ENCODE peak calls at places on chromosomes 3 and 15, in nine cellular contexts. Q, E, Y, J, I, C, D, H and O are unnamed samples.

GRCh38 chr3:18066899-18067582 is 324.6 kb upstream of the TBC1D5 start:
- DNase-seq in Q (no peak), E (no peak), Y (no peak), J (no peak), I (no peak), C (no peak), D (no peak), H (no peak), O (no peak)

GRCh38 chr15:74768771-74769342 is 13.0 kb upstream of the CSK start:
- DNase-seq in Q (peak; percentile 60), E (no peak), Y (peak; percentile 69), J (peak; percentile 74), I (no peak), C (no peak), D (peak; percentile 64), H (peak; percentile 66), O (peak; percentile 79)

GRCh38 chr3:54274607-54275006 is 152.3 kb downstream of the CACNA2D3 start:
- DNase-seq in Q (no peak), E (no peak), Y (no peak), J (no peak), I (no peak), C (no peak), D (no peak), H (no peak), O (no peak)

GRCh38 chr3:9074079-9074478 is 110.8 kb upstream of the RAD18 start:
- DNase-seq in Q (no peak), E (no peak), Y (no peak), J (no peak), I (no peak), C (no peak), D (no peak), H (no peak), O (no peak)

GRCh38 chr3:15387735-15388134 is 39.6 kb downstream of the METTL6 start:
- DNase-seq in Q (no peak), E (no peak), Y (no peak), J (no peak), I (no peak), C (no peak), D (no peak), H (no peak), O (no peak)

GRCh38 chr15:76840830-76841460 is 64.2 kb downstream of the SCAPER start:
- DNase-seq in Q (no peak), E (peak; percentile 24), Y (no peak), J (no peak), I (no peak), C (no peak), D (no peak), H (no peak), O (peak; percentile 68)

GRCh38 chr15:99076555-99077308 is 28.1 kb upstream of the SYNM start:
- DNase-seq in Q (peak; percentile 5), E (peak; percentile 67), Y (peak; percentile 63), J (peak; percentile 55), I (peak; percentile 55), C (no peak), D (peak; percentile 62), H (peak; percentile 48), O (peak; percentile 79)

GRCh38 chr3:123758081-123758564 is 126.0 kb downstream of the MYLK start:
- DNase-seq in Q (no peak), E (no peak), Y (peak; percentile 74), J (no peak), I (no peak), C (no peak), D (no peak), H (no peak), O (no peak)

GRCh38 chr15:78208341-78208844 is 26.0 kb downstream of the ACSBG1 start:
- DNase-seq in Q (no peak), E (no peak), Y (no peak), J (no peak), I (no peak), C (no peak), D (peak; percentile 47), H (no peak), O (no peak)

GRCh38 chr3:46663611-46664135 is 29.8 kb downstream of the ALS2CL start:
- DNase-seq in Q (no peak), E (no peak), Y (no peak), J (peak; percentile 40), I (no peak), C (no peak), D (no peak), H (peak; percentile 6), O (no peak)

GRCh38 chr3:128313181-128313725 is 153.4 kb downstream of the DNAJB8 start:
- DNase-seq in Q (no peak), E (no peak), Y (no peak), J (no peak), I (no peak), C (no peak), D (no peak), H (no peak), O (no peak)

DNA sequence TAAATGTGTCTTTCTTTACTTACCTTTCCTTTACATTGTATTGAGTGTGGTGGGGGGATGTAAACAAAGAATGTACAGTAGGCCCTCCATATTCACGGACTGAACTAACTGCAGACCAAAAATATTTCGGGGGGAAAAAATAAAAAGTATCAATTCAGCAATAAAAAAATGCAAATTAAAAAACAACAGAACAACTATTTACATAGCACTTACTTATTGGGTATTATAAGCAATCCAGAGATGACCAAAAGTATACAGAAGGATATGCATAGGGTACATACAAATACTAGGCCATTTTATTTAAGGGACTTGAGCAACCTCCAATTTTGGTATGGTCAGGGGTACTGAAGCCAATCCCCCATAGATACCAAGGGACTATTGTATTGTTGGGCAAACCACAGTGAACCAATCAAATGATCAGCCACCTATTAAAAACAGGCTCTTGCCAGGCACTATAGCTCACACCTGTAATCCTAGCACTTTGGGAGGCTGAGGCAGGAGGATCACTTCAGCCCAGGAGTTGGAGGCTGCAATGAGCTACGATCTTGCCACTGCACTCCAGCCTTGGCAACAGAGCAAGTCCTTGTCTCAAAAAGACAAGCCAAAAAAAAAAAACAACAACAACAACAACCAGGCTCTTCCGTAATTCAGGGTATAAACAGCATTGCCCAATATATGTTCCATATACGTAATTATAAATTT is 1.8 kb downstream of the VPS13C start:
- DNase-seq in Q (no peak), E (no peak), Y (no peak), J (no peak), I (no peak), C (no peak), D (no peak), H (no peak), O (no peak)
- H3K4me3 ChIP-seq in Q (no peak overlapping the region), E (no peak overlapping the region), Y (no peak overlapping the region), J (peak overlapping the region; percentile 98), I (no peak overlapping the region), C (no peak overlapping the region), D (no peak overlapping the region), H (no peak overlapping the region), O (no peak overlapping the region)

DNA sequence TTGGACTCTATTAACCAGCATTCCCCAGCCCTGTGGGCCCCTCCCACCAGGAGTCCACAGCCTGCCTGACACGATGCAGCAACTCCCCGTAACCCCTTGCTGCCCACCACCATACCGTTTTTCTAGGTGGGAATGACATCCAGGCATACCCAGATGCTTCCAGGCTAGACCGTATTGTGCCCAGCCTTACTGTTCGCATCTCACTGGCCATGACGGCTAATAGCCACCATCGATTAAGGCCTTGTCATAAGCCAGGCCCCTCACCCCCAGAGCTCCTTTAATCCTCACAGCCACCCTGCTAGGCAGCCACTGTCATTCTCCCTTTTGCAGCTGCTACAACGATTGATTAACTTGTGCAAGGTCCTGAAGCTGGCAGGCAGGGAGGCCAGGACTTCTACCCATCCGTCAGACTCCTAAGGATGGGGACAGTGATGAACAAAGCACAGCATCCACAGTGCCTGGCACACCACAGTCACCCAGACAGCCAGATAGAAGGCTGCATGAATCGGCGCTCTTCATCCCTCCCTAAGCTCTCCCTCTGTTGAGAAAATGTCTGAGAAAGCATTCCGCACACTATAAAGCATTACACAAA is 60.0 kb upstream of the FLNB start:
- DNase-seq in Q (no peak), E (no peak), Y (no peak), J (no peak), I (no peak), C (no peak), D (no peak), H (no peak), O (no peak)
- H3K27ac ChIP-seq in Q (no peak overlapping the region), E (no peak overlapping the region), Y (no peak overlapping the region), J (no peak overlapping the region), I (no peak overlapping the region), C (peak overlapping the region; percentile 83), D (peak overlapping the region; percentile 83), H (peak overlapping the region; percentile 89), O (no peak overlapping the region)

GRCh38 chr15:94119923-94120775 is 111.2 kb upstream of the MCTP2 start:
- DNase-seq in Q (peak; percentile 30), E (peak; percentile 84), Y (peak; percentile 65), J (no peak), I (peak; percentile 58), C (no peak), D (peak; percentile 53), H (peak; percentile 56), O (peak; percentile 89)

GRCh38 chr15:94126999-94127398 is 104.4 kb upstream of the MCTP2 start:
- DNase-seq in Q (no peak), E (no peak), Y (no peak), J (no peak), I (no peak), C (no peak), D (no peak), H (no peak), O (peak; percentile 59)

GRCh38 chr15:94119215-94119815 is 112.0 kb upstream of the MCTP2 start:
- DNase-seq in Q (no peak), E (no peak), Y (peak; percentile 52), J (no peak), I (no peak), C (no peak), D (no peak), H (no peak), O (no peak)

GRCh38 chr15:94125698-94126097 is 105.7 kb upstream of the MCTP2 start:
- DNase-seq in Q (no peak), E (no peak), Y (no peak), J (no peak), I (no peak), C (no peak), D (no peak), H (no peak), O (no peak)

GRCh38 chr15:94125131-94125530 is 106.2 kb upstream of the MCTP2 start:
- DNase-seq in Q (no peak), E (peak; percentile 38), Y (no peak), J (no peak), I (no peak), C (no peak), D (no peak), H (no peak), O (no peak)
- H3K4me3 ChIP-seq in Q (no peak overlapping the region), E (no peak overlapping the region), Y (no peak overlapping the region), J (no peak overlapping the region), I (no peak overlapping the region), C (no peak overlapping the region), D (no peak overlapping the region), H (no peak overlapping the region), O (no peak overlapping the region)

DNA sequence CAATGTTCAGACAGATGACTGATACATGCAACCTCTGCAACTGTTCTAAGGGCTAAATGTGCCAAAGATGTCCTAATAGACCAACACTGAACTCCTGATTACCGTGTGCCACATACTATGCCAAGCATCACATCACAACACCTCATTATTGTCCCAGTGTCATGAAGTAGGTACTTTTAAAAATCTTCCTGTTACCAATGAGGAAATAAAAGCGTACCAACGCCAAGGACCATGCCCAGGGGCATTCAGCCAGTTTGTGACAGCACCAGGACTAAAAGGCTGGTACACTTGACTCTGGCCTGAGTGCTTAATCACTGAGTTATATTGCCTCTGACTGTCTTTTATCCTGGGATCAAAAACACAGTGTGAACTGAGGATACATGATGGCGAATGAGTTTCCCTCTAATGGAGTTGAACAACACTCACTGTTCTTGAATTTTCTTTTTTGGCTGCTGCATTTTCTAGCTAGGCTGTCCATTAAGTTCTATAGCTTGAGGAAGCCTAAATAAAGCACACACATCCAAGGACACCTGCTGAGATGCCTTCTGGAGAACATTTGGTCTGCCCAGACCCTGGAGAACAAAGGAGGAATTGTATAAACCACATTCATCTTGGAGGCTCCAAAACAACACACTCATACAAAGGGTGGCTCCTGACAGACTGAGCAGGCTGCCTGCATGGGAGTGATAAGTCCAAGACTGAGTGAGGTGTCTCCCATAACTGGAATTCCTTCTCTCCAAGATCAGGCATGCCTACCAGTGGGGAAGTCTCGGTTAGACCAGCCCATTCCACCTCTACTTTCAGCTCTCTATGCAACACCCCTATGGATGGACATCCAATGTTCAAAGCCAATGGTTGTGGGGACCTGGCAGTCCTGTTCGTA is 126.7 kb upstream of the PRICKLE2 start:
- DNase-seq in Q (no peak), E (no peak), Y (no peak), J (no peak), I (no peak), C (no peak), D (no peak), H (no peak), O (no peak)
- H3K27ac ChIP-seq in Q (no peak overlapping the region), E (peak overlapping the region; percentile 60), Y (no peak overlapping the region), J (no peak overlapping the region), I (no peak overlapping the region), C (peak overlapping the region; percentile 70), D (peak overlapping the region; percentile 77), H (peak overlapping the region; percentile 59), O (no peak overlapping the region)